ENCODE peak calls at places on chromosomes 3 and 15, in ten cellular contexts. One of them, this sample, is unnamed.

GRCh38 chr3:156581954-156582353 is 27.0 kb upstream of the SSR3 start:
- DNase-seq in DMS153: no peak
- DNase-seq in left ventricle myocardium inferior: no peak
- DNase-seq in sciatic nerve: no peak
- DNase-seq in activated T-cell treated with anti-CD3 and anti-CD28 coated beads for 24 hours: no peak
- DNase-seq in mucosa of gallbladder: no peak
- DNase-seq in RWPE1: no peak
- DNase-seq in activated CD8-positive, alpha-beta memory T cell treated with anti-CD3 and anti-CD28 coated beads, Interleukin-2, amount 50 U/mL, for 4 hours: no peak
- DNase-seq in endothelial cell: no peak
- DNase-seq in H7: no peak
- DNase-seq in this sample: no peak

GRCh38 chr15:101264011-101264410 is 12.2 kb upstream of the CHSY1 start:
- DNase-seq in DMS153: no peak
- DNase-seq in left ventricle myocardium inferior: no peak
- DNase-seq in sciatic nerve: no peak
- DNase-seq in activated T-cell treated with anti-CD3 and anti-CD28 coated beads for 24 hours: no peak
- DNase-seq in mucosa of gallbladder: no peak
- DNase-seq in RWPE1: no peak
- DNase-seq in activated CD8-positive, alpha-beta memory T cell treated with anti-CD3 and anti-CD28 coated beads, Interleukin-2, amount 50 U/mL, for 4 hours: no peak
- DNase-seq in endothelial cell: no peak
- DNase-seq in H7: no peak
- DNase-seq in this sample: peak; percentile 59

GRCh38 chr3:188294823-188295487 is 141.0 kb downstream of the LPP start:
- DNase-seq in DMS153: peak; percentile 98
- DNase-seq in left ventricle myocardium inferior: no peak
- DNase-seq in sciatic nerve: no peak
- DNase-seq in activated T-cell treated with anti-CD3 and anti-CD28 coated beads for 24 hours: no peak
- DNase-seq in mucosa of gallbladder: peak; percentile 74
- DNase-seq in RWPE1: peak; percentile 81
- DNase-seq in activated CD8-positive, alpha-beta memory T cell treated with anti-CD3 and anti-CD28 coated beads, Interleukin-2, amount 50 U/mL, for 4 hours: no peak
- DNase-seq in endothelial cell: no peak
- DNase-seq in H7: no peak
- DNase-seq in this sample: no peak

GRCh38 chr3:126117786-126118185 is 33.9 kb upstream of the SLC41A3 start:
- DNase-seq in DMS153: no peak
- DNase-seq in left ventricle myocardium inferior: peak; percentile 12
- DNase-seq in sciatic nerve: peak; percentile 45
- DNase-seq in activated T-cell treated with anti-CD3 and anti-CD28 coated beads for 24 hours: no peak
- DNase-seq in mucosa of gallbladder: no peak
- DNase-seq in RWPE1: no peak
- DNase-seq in activated CD8-positive, alpha-beta memory T cell treated with anti-CD3 and anti-CD28 coated beads, Interleukin-2, amount 50 U/mL, for 4 hours: no peak
- DNase-seq in endothelial cell: no peak
- DNase-seq in H7: peak; percentile 48
- DNase-seq in this sample: no peak

GRCh38 chr3:196499061-196499460 is 4.5 kb downstream of the RNF168 start:
- DNase-seq in DMS153: no peak
- DNase-seq in left ventricle myocardium inferior: no peak
- DNase-seq in sciatic nerve: no peak
- DNase-seq in activated T-cell treated with anti-CD3 and anti-CD28 coated beads for 24 hours: no peak
- DNase-seq in mucosa of gallbladder: no peak
- DNase-seq in RWPE1: no peak
- DNase-seq in activated CD8-positive, alpha-beta memory T cell treated with anti-CD3 and anti-CD28 coated beads, Interleukin-2, amount 50 U/mL, for 4 hours: no peak
- DNase-seq in endothelial cell: no peak
- DNase-seq in H7: no peak
- DNase-seq in this sample: no peak

GRCh38 chr15:28021281-28022039 is 77.7 kb downstream of the OCA2 start:
- DNase-seq in DMS153: no peak
- DNase-seq in left ventricle myocardium inferior: peak; percentile 25
- DNase-seq in sciatic nerve: no peak
- DNase-seq in activated T-cell treated with anti-CD3 and anti-CD28 coated beads for 24 hours: peak; percentile 9
- DNase-seq in mucosa of gallbladder: peak; percentile 40
- DNase-seq in RWPE1: peak; percentile 37
- DNase-seq in activated CD8-positive, alpha-beta memory T cell treated with anti-CD3 and anti-CD28 coated beads, Interleukin-2, amount 50 U/mL, for 4 hours: no peak
- DNase-seq in endothelial cell: peak; percentile 55
- DNase-seq in H7: peak; percentile 88
- DNase-seq in this sample: no peak

GRCh38 chr3:153038779-153039178 is 123.2 kb upstream of the RAP2B start:
- DNase-seq in DMS153: no peak
- DNase-seq in left ventricle myocardium inferior: no peak
- DNase-seq in sciatic nerve: no peak
- DNase-seq in activated T-cell treated with anti-CD3 and anti-CD28 coated beads for 24 hours: no peak
- DNase-seq in mucosa of gallbladder: no peak
- DNase-seq in RWPE1: no peak
- DNase-seq in activated CD8-positive, alpha-beta memory T cell treated with anti-CD3 and anti-CD28 coated beads, Interleukin-2, amount 50 U/mL, for 4 hours: no peak
- DNase-seq in endothelial cell: no peak
- DNase-seq in H7: no peak
- DNase-seq in this sample: no peak

GRCh38 chr3:178063475-178063874 is 472.8 kb upstream of the KCNMB2 start:
- DNase-seq in DMS153: no peak
- DNase-seq in left ventricle myocardium inferior: no peak
- DNase-seq in sciatic nerve: no peak
- DNase-seq in activated T-cell treated with anti-CD3 and anti-CD28 coated beads for 24 hours: no peak
- DNase-seq in mucosa of gallbladder: no peak
- DNase-seq in RWPE1: peak; percentile 3
- DNase-seq in activated CD8-positive, alpha-beta memory T cell treated with anti-CD3 and anti-CD28 coated beads, Interleukin-2, amount 50 U/mL, for 4 hours: no peak
- DNase-seq in endothelial cell: no peak
- DNase-seq in H7: no peak
- DNase-seq in this sample: no peak

GRCh38 chr3:195097331-195098255 is 173.4 kb downstream of the XXYLT1 start:
- DNase-seq in DMS153: no peak
- DNase-seq in left ventricle myocardium inferior: peak; percentile 24
- DNase-seq in sciatic nerve: no peak
- DNase-seq in activated T-cell treated with anti-CD3 and anti-CD28 coated beads for 24 hours: no peak
- DNase-seq in mucosa of gallbladder: no peak
- DNase-seq in RWPE1: peak; percentile 34
- DNase-seq in activated CD8-positive, alpha-beta memory T cell treated with anti-CD3 and anti-CD28 coated beads, Interleukin-2, amount 50 U/mL, for 4 hours: no peak
- DNase-seq in endothelial cell: no peak
- DNase-seq in H7: no peak
- DNase-seq in this sample: no peak

GRCh38 chr15:68183886-68184285 is 21.2 kb downstream of the CALML4 start:
- DNase-seq in DMS153: no peak
- DNase-seq in left ventricle myocardium inferior: no peak
- DNase-seq in sciatic nerve: no peak
- DNase-seq in activated T-cell treated with anti-CD3 and anti-CD28 coated beads for 24 hours: no peak
- DNase-seq in mucosa of gallbladder: no peak
- DNase-seq in RWPE1: no peak
- DNase-seq in activated CD8-positive, alpha-beta memory T cell treated with anti-CD3 and anti-CD28 coated beads, Interleukin-2, amount 50 U/mL, for 4 hours: no peak
- DNase-seq in endothelial cell: no peak
- DNase-seq in H7: no peak
- DNase-seq in this sample: no peak

GRCh38 chr15:37166402-37166801 is 66.1 kb upstream of the MEIS2 start:
- DNase-seq in DMS153: no peak
- DNase-seq in left ventricle myocardium inferior: no peak
- DNase-seq in sciatic nerve: no peak
- DNase-seq in activated T-cell treated with anti-CD3 and anti-CD28 coated beads for 24 hours: no peak
- DNase-seq in mucosa of gallbladder: no peak
- DNase-seq in RWPE1: no peak
- DNase-seq in activated CD8-positive, alpha-beta memory T cell treated with anti-CD3 and anti-CD28 coated beads, Interleukin-2, amount 50 U/mL, for 4 hours: no peak
- DNase-seq in endothelial cell: no peak
- DNase-seq in H7: no peak
- DNase-seq in this sample: no peak

GRCh38 chr15:66016199-66016598 is 146.9 kb downstream of the RAB11A start:
- DNase-seq in DMS153: no peak
- DNase-seq in left ventricle myocardium inferior: no peak
- DNase-seq in sciatic nerve: no peak
- DNase-seq in activated T-cell treated with anti-CD3 and anti-CD28 coated beads for 24 hours: no peak
- DNase-seq in mucosa of gallbladder: no peak
- DNase-seq in RWPE1: no peak
- DNase-seq in activated CD8-positive, alpha-beta memory T cell treated with anti-CD3 and anti-CD28 coated beads, Interleukin-2, amount 50 U/mL, for 4 hours: no peak
- DNase-seq in endothelial cell: no peak
- DNase-seq in H7: no peak
- DNase-seq in this sample: no peak

GRCh38 chr3:81799403-81799802 is 38.0 kb upstream of the GBE1 start:
- DNase-seq in DMS153: no peak
- DNase-seq in left ventricle myocardium inferior: no peak
- DNase-seq in sciatic nerve: no peak
- DNase-seq in activated T-cell treated with anti-CD3 and anti-CD28 coated beads for 24 hours: no peak
- DNase-seq in mucosa of gallbladder: no peak
- DNase-seq in RWPE1: no peak
- DNase-seq in activated CD8-positive, alpha-beta memory T cell treated with anti-CD3 and anti-CD28 coated beads, Interleukin-2, amount 50 U/mL, for 4 hours: no peak
- DNase-seq in endothelial cell: no peak
- DNase-seq in H7: no peak
- DNase-seq in this sample: no peak

GRCh38 chr15:92463826-92464225 is 70.1 kb downstream of the ST8SIA2 start:
- DNase-seq in DMS153: no peak
- DNase-seq in left ventricle myocardium inferior: no peak
- DNase-seq in sciatic nerve: no peak
- DNase-seq in activated T-cell treated with anti-CD3 and anti-CD28 coated beads for 24 hours: no peak
- DNase-seq in mucosa of gallbladder: no peak
- DNase-seq in RWPE1: no peak
- DNase-seq in activated CD8-positive, alpha-beta memory T cell treated with anti-CD3 and anti-CD28 coated beads, Interleukin-2, amount 50 U/mL, for 4 hours: no peak
- DNase-seq in endothelial cell: no peak
- DNase-seq in H7: no peak
- DNase-seq in this sample: no peak

GRCh38 chr3:52230889-52231499 is 5.5 kb upstream of the TLR9 start:
- DNase-seq in DMS153: no peak
- DNase-seq in left ventricle myocardium inferior: no peak
- DNase-seq in sciatic nerve: no peak
- DNase-seq in activated T-cell treated with anti-CD3 and anti-CD28 coated beads for 24 hours: no peak
- DNase-seq in mucosa of gallbladder: no peak
- DNase-seq in RWPE1: no peak
- DNase-seq in activated CD8-positive, alpha-beta memory T cell treated with anti-CD3 and anti-CD28 coated beads, Interleukin-2, amount 50 U/mL, for 4 hours: no peak
- DNase-seq in endothelial cell: no peak
- DNase-seq in H7: peak; percentile 22
- DNase-seq in this sample: no peak

GRCh38 chr15:77818484-77819270 is 186.0 kb upstream of the LINGO1 start:
- DNase-seq in DMS153: no peak
- DNase-seq in left ventricle myocardium inferior: no peak
- DNase-seq in sciatic nerve: no peak
- DNase-seq in activated T-cell treated with anti-CD3 and anti-CD28 coated beads for 24 hours: no peak
- DNase-seq in mucosa of gallbladder: no peak
- DNase-seq in RWPE1: no peak
- DNase-seq in activated CD8-positive, alpha-beta memory T cell treated with anti-CD3 and anti-CD28 coated beads, Interleukin-2, amount 50 U/mL, for 4 hours: no peak
- DNase-seq in endothelial cell: no peak
- DNase-seq in H7: peak; percentile 76
- DNase-seq in this sample: no peak

GRCh38 chr3:23209103-23209502 is 6.0 kb downstream of the UBE2E2 start:
- DNase-seq in DMS153: no peak
- DNase-seq in left ventricle myocardium inferior: no peak
- DNase-seq in sciatic nerve: no peak
- DNase-seq in activated T-cell treated with anti-CD3 and anti-CD28 coated beads for 24 hours: no peak
- DNase-seq in mucosa of gallbladder: no peak
- DNase-seq in RWPE1: no peak
- DNase-seq in activated CD8-positive, alpha-beta memory T cell treated with anti-CD3 and anti-CD28 coated beads, Interleukin-2, amount 50 U/mL, for 4 hours: no peak
- DNase-seq in endothelial cell: no peak
- DNase-seq in H7: no peak
- DNase-seq in this sample: no peak

GRCh38 chr15:66269326-66270090 is 16.0 kb upstream of the MEGF11 start:
- DNase-seq in DMS153: no peak
- DNase-seq in left ventricle myocardium inferior: no peak
- DNase-seq in sciatic nerve: no peak
- DNase-seq in activated T-cell treated with anti-CD3 and anti-CD28 coated beads for 24 hours: no peak
- DNase-seq in mucosa of gallbladder: peak; percentile 26
- DNase-seq in RWPE1: peak; percentile 69
- DNase-seq in activated CD8-positive, alpha-beta memory T cell treated with anti-CD3 and anti-CD28 coated beads, Interleukin-2, amount 50 U/mL, for 4 hours: no peak
- DNase-seq in endothelial cell: no peak
- DNase-seq in H7: peak; percentile 50
- DNase-seq in this sample: no peak

GRCh38 chr3:187966636-187967035 is 187.3 kb upstream of the LPP start:
- DNase-seq in DMS153: no peak
- DNase-seq in left ventricle myocardium inferior: no peak
- DNase-seq in sciatic nerve: no peak
- DNase-seq in activated T-cell treated with anti-CD3 and anti-CD28 coated beads for 24 hours: no peak
- DNase-seq in mucosa of gallbladder: no peak
- DNase-seq in RWPE1: no peak
- DNase-seq in activated CD8-positive, alpha-beta memory T cell treated with anti-CD3 and anti-CD28 coated beads, Interleukin-2, amount 50 U/mL, for 4 hours: no peak
- DNase-seq in endothelial cell: no peak
- DNase-seq in H7: no peak
- DNase-seq in this sample: no peak

GRCh38 chr3:46442591-46443530 is 21.8 kb downstream of the LTF start:
- DNase-seq in DMS153: peak; percentile 35
- DNase-seq in left ventricle myocardium inferior: no peak
- DNase-seq in sciatic nerve: no peak
- DNase-seq in activated T-cell treated with anti-CD3 and anti-CD28 coated beads for 24 hours: no peak
- DNase-seq in mucosa of gallbladder: peak; percentile 53
- DNase-seq in RWPE1: peak; percentile 37
- DNase-seq in activated CD8-positive, alpha-beta memory T cell treated with anti-CD3 and anti-CD28 coated beads, Interleukin-2, amount 50 U/mL, for 4 hours: peak; percentile 47
- DNase-seq in endothelial cell: peak; percentile 47
- DNase-seq in H7: peak; percentile 82
- DNase-seq in this sample: no peak

GRCh38 chr3:153429821-153430220 is 267.8 kb downstream of the RAP2B start:
- DNase-seq in DMS153: no peak
- DNase-seq in left ventricle myocardium inferior: no peak
- DNase-seq in sciatic nerve: no peak
- DNase-seq in activated T-cell treated with anti-CD3 and anti-CD28 coated beads for 24 hours: no peak
- DNase-seq in mucosa of gallbladder: no peak
- DNase-seq in RWPE1: no peak
- DNase-seq in activated CD8-positive, alpha-beta memory T cell treated with anti-CD3 and anti-CD28 coated beads, Interleukin-2, amount 50 U/mL, for 4 hours: no peak
- DNase-seq in endothelial cell: no peak
- DNase-seq in H7: no peak
- DNase-seq in this sample: no peak

GRCh38 chr3:4722103-4722502 is 229.0 kb downstream of the ITPR1 start:
- DNase-seq in DMS153: no peak
- DNase-seq in left ventricle myocardium inferior: no peak
- DNase-seq in sciatic nerve: no peak
- DNase-seq in activated T-cell treated with anti-CD3 and anti-CD28 coated beads for 24 hours: no peak
- DNase-seq in mucosa of gallbladder: peak; percentile 49
- DNase-seq in RWPE1: peak; percentile 55
- DNase-seq in activated CD8-positive, alpha-beta memory T cell treated with anti-CD3 and anti-CD28 coated beads, Interleukin-2, amount 50 U/mL, for 4 hours: no peak
- DNase-seq in endothelial cell: no peak
- DNase-seq in H7: no peak
- DNase-seq in this sample: peak; percentile 65

GRCh38 chr3:70264122-70264780 is 48.2 kb downstream of the MDFIC2 start:
- DNase-seq in DMS153: no peak
- DNase-seq in left ventricle myocardium inferior: no peak
- DNase-seq in sciatic nerve: no peak
- DNase-seq in activated T-cell treated with anti-CD3 and anti-CD28 coated beads for 24 hours: no peak
- DNase-seq in mucosa of gallbladder: peak; percentile 83
- DNase-seq in RWPE1: no peak
- DNase-seq in activated CD8-positive, alpha-beta memory T cell treated with anti-CD3 and anti-CD28 coated beads, Interleukin-2, amount 50 U/mL, for 4 hours: no peak
- DNase-seq in endothelial cell: no peak
- DNase-seq in H7: no peak
- DNase-seq in this sample: no peak

GRCh38 chr15:95409924-95410323 is 920.6 kb upstream of the NR2F2 start:
- DNase-seq in DMS153: peak; percentile 10
- DNase-seq in left ventricle myocardium inferior: no peak
- DNase-seq in sciatic nerve: no peak
- DNase-seq in activated T-cell treated with anti-CD3 and anti-CD28 coated beads for 24 hours: no peak
- DNase-seq in mucosa of gallbladder: no peak
- DNase-seq in RWPE1: no peak
- DNase-seq in activated CD8-positive, alpha-beta memory T cell treated with anti-CD3 and anti-CD28 coated beads, Interleukin-2, amount 50 U/mL, for 4 hours: no peak
- DNase-seq in endothelial cell: no peak
- DNase-seq in H7: no peak
- DNase-seq in this sample: no peak

GRCh38 chr3:146465713-146466465 is 3.5 kb downstream of the PLSCR2 start:
- DNase-seq in DMS153: no peak
- DNase-seq in left ventricle myocardium inferior: no peak
- DNase-seq in sciatic nerve: no peak
- DNase-seq in activated T-cell treated with anti-CD3 and anti-CD28 coated beads for 24 hours: no peak
- DNase-seq in mucosa of gallbladder: no peak
- DNase-seq in RWPE1: no peak
- DNase-seq in activated CD8-positive, alpha-beta memory T cell treated with anti-CD3 and anti-CD28 coated beads, Interleukin-2, amount 50 U/mL, for 4 hours: no peak
- DNase-seq in endothelial cell: no peak
- DNase-seq in H7: no peak
- DNase-seq in this sample: no peak

GRCh38 chr15:65413051-65413759 is 9.5 kb downstream of the IGDCC4 start:
- DNase-seq in DMS153: no peak
- DNase-seq in left ventricle myocardium inferior: no peak
- DNase-seq in sciatic nerve: no peak
- DNase-seq in activated T-cell treated with anti-CD3 and anti-CD28 coated beads for 24 hours: no peak
- DNase-seq in mucosa of gallbladder: no peak
- DNase-seq in RWPE1: no peak
- DNase-seq in activated CD8-positive, alpha-beta memory T cell treated with anti-CD3 and anti-CD28 coated beads, Interleukin-2, amount 50 U/mL, for 4 hours: no peak
- DNase-seq in endothelial cell: no peak
- DNase-seq in H7: no peak
- DNase-seq in this sample: no peak

GRCh38 chr3:189146842-189147241 is 24.9 kb upstream of the TPRG1 start:
- DNase-seq in DMS153: no peak
- DNase-seq in left ventricle myocardium inferior: no peak
- DNase-seq in sciatic nerve: no peak
- DNase-seq in activated T-cell treated with anti-CD3 and anti-CD28 coated beads for 24 hours: no peak
- DNase-seq in mucosa of gallbladder: no peak
- DNase-seq in RWPE1: no peak
- DNase-seq in activated CD8-positive, alpha-beta memory T cell treated with anti-CD3 and anti-CD28 coated beads, Interleukin-2, amount 50 U/mL, for 4 hours: no peak
- DNase-seq in endothelial cell: no peak
- DNase-seq in H7: no peak
- DNase-seq in this sample: no peak

GRCh38 chr3:114887806-114888205 is 259.3 kb downstream of the ZBTB20 start:
- DNase-seq in DMS153: no peak
- DNase-seq in left ventricle myocardium inferior: no peak
- DNase-seq in sciatic nerve: no peak
- DNase-seq in activated T-cell treated with anti-CD3 and anti-CD28 coated beads for 24 hours: no peak
- DNase-seq in mucosa of gallbladder: no peak
- DNase-seq in RWPE1: no peak
- DNase-seq in activated CD8-positive, alpha-beta memory T cell treated with anti-CD3 and anti-CD28 coated beads, Interleukin-2, amount 50 U/mL, for 4 hours: no peak
- DNase-seq in endothelial cell: no peak
- DNase-seq in H7: no peak
- DNase-seq in this sample: no peak